ENCODE peak calls at places on chromosomes 6 and 20, in five cellular contexts. R is K562, F is HepG2, V is GM12878, S is H1. T is an unnamed sample.

GRCh38 chr20:51639206-51639832 is 96.8 kb upstream of the NFATC2 start:
- DNase-seq in R (peak; percentile 75), F (peak; percentile 75), V (no peak), S (peak; percentile 51), T (peak; percentile 83)

GRCh38 chr6:4607026-4607704 is 169.0 kb upstream of the CDYL start:
- DNase-seq in R (no peak), F (no peak), V (no peak), S (no peak), T (no peak)

GRCh38 chr6:119436583-119436982 is 87.0 kb upstream of the MAN1A1 start:
- DNase-seq in R (peak; percentile 24), F (no peak), V (no peak), S (no peak), T (no peak)

GRCh38 chr6:26521485-26522391 is 16.4 kb upstream of the HMGN4 start:
- DNase-seq in R (peak; percentile 87), F (no peak), V (no peak), S (no peak), T (peak; percentile 86)

GRCh38 chr6:85756982-85757381 is 114.3 kb upstream of the SYNCRIP start:
- DNase-seq in R (no peak), F (no peak), V (no peak), S (no peak), T (peak; percentile 30)

GRCh38 chr20:49983848-49984408 is 1.1 kb downstream of the SNAI1 start:
- DNase-seq in R (peak; percentile 59), F (no peak), V (no peak), S (no peak), T (no peak)

GRCh38 chr6:3750324-3751018 is 1.0 kb downstream of the PXDC1 start:
- DNase-seq in R (peak; percentile 57), F (peak; percentile 62), V (no peak), S (no peak), T (peak; percentile 69)

GRCh38 chr20:37721751-37722150 is 27.9 kb downstream of the CTNNBL1 start:
- DNase-seq in R (no peak), F (no peak), V (no peak), S (no peak), T (no peak)

GRCh38 chr6:116127771-116128493 is 2.0 kb upstream of the COL10A1 start:
- DNase-seq in R (no peak), F (peak; percentile 73), V (no peak), S (no peak), T (no peak)

GRCh38 chr20:49636447-49636846 is 68.5 kb upstream of the PTGIS start:
- DNase-seq in R (no peak), F (no peak), V (no peak), S (no peak), T (no peak)

GRCh38 chr6:2410982-2411381 is 165.6 kb upstream of the GMDS start:
- DNase-seq in R (no peak), F (no peak), V (no peak), S (no peak), T (no peak)

GRCh38 chr6:133740784-133741183 is 148.1 kb upstream of the TCF21 start:
- DNase-seq in R (no peak), F (no peak), V (no peak), S (no peak), T (no peak)

GRCh38 chr6:11929451-11929850 is 82.7 kb upstream of the HIVEP1 start:
- DNase-seq in R (no peak), F (no peak), V (no peak), S (no peak), T (no peak)

GRCh38 chr6:168214586-168215104 is 104.9 kb downstream of the DACT2 start:
- DNase-seq in R (no peak), F (no peak), V (no peak), S (no peak), T (no peak)

GRCh38 chr6:73169633-73170032 is 55.7 kb downstream of the KHDC1L start:
- DNase-seq in R (no peak), F (no peak), V (no peak), S (no peak), T (no peak)

GRCh38 chr20:3889489-3890409 is 562 bp downstream of the PANK2 start:
- DNase-seq in R (peak; percentile 72), F (peak; percentile 33), V (no peak), S (no peak), T (peak; percentile 39)

GRCh38 chr20:41394931-41395668 is 28.5 kb upstream of the EMILIN3 start:
- DNase-seq in R (no peak), F (no peak), V (no peak), S (no peak), T (no peak)

GRCh38 chr6:41321183-41321582 is 14.2 kb upstream of the NCR2 start:
- DNase-seq in R (no peak), F (no peak), V (no peak), S (no peak), T (no peak)

GRCh38 chr6:44256291-44257006 is 879 bp downstream of the SLC35B2 start:
- DNase-seq in R (no peak), F (no peak), V (no peak), S (no peak), T (peak; percentile 81)

GRCh38 chr6:66376021-66376420 is 669.0 kb upstream of the EYS start:
- DNase-seq in R (no peak), F (no peak), V (no peak), S (no peak), T (no peak)

GRCh38 chr6:127458817-127459216 is 372 bp downstream of the KIAA0408 start:
- DNase-seq in R (no peak), F (peak; percentile 35), V (no peak), S (no peak), T (no peak)

GRCh38 chr20:45377191-45377775 is 842 bp downstream of the TP53TG5 start:
- DNase-seq in R (no peak), F (no peak), V (no peak), S (no peak), T (no peak)

DNA sequence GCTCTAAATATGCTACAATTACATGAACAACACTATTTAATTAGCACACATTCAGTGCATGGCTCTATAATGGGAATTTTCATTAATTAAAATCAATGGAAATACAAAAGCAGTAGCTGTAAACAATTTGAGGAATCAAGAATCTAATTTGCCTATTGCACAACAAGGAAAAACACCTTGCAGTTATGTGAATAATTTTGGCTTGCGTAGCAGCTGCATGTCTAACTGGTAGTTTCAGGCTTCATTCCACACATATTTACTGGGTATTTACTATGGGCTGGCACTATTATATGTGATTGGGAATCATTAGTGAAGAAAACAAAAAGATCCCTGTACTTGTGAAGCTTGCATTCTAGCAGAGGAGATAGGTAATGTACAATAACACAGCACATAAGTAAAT is 26.4 kb downstream of the KIF6 start:
- DNase-seq in R (no peak), F (no peak), V (no peak), S (no peak), T (no peak)
- H2AFZ ChIP-seq in R (no peak overlapping the region), F (no peak overlapping the region), V (no peak overlapping the region), S (no peak overlapping the region), T (no peak overlapping the region)

DNA sequence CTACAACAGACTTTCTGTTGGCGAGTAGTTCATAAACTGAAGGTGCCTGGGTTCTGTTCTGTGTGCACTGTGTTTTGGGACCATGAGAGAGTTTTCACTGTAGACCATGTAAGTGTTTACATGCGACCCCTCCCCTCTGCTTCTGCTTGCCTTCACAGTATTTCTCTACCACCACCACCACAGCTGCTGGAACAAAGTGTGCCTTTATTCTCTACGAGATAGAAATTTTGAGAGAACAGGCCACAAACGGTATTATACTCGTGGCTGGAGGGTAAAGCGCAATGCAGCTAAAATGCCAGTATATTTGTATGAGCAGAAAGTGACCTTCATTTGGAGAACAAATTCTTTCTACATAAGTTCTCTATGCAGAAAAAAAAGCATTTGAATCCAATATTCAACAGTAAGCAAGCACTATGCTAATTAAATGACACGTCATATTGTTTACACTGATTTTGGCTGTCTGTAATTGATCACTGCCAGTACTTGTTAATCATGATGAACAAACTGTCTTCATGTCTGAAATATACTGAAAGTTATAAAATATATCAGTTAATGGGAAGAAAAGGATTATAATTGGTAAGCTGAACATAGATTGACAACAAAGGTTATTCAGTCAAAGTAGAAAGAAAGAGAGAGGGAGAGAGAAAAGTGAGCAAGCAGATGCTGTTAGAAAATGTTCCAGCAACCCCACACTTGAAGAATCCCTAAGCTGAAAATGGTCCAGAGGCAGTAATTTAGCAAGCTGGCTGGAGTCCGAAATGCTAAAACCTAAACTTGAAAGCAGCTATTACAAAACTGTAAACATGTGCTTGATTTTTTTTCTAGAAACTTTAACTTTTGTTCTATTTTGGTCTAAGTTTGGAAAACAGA is 8.8 kb downstream of the CLDN20 start:
- DNase-seq in R (no peak), F (no peak), V (no peak), S (no peak), T (no peak)
- TF ChIP-seq CREB1 in R (no peak), F (no peak), V (no peak), S (no peak), T (no peak)

DNA sequence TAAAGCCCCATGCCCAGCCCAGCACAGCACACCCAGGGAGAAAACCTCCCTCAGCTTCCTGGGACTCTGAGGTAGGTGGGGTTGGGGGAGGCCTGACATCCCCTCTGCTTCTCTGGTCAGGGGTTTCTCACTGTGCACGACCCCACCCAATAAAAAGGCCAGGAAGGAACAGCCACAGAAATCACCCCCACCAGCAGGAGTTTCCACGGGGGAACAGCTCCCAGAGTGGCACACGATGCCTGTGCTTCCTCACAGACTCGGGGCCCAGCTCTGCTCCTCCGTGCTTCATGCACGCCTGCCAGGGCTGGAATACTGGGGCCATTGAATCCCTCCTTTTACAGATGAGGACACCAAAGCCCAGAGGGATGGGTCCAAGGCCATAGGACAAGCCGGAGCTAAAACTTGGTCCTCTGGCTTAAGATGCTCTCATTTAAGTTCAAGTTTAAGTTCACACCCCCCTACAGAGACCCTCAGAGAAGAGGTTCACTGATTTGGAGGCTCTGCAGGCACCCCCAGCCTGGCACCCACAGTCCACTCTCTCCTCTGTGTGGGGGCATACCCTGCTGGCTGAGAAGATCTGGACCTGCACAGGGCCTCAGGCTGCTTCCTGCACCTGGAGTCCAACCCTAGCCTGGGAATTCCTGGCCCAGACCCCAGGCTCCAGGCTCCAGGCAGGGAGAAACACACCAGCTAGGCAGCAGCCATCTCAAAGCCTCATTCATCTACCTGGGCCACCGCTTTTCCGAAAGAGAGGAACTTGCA is 14.3 kb downstream of the ACSS1 start:
- DNase-seq in R (no peak), F (no peak), V (no peak), S (no peak), T (no peak)
- H2AFZ ChIP-seq in R (no peak overlapping the region), F (no peak overlapping the region), V (peak overlapping the region; percentile 68), S (no peak overlapping the region), T (no peak overlapping the region)

GRCh38 chr20:48619126-48620101 is 208.4 kb downstream of the PREX1 start:
- DNase-seq in R (no peak), F (no peak), V (no peak), S (no peak), T (no peak)
- TF ChIP-seq CREB1 in R (no peak), F (no peak), V (no peak), S (no peak), T (no peak)

T was measured in GM23338.